ENCODE peak calls at places on chromosome 9, in four cellular contexts. Z, K, Y and E are unnamed samples.

GRCh38 chr9:125984461-125984860 is 237.3 kb downstream of the PBX3 start:
- DNase-seq in Y (no peak), Z (no peak), K (peak; percentile 27), E (no peak)

GRCh38 chr9:112174223-112174964 is 703 bp downstream of the SUSD1 start:
- DNase-seq in Y (peak; percentile 90), K (peak; percentile 93), Z (peak; percentile 75), E (no peak)

GRCh38 chr9:136093995-136094881 is 851 bp downstream of the NACC2 start:
- DNase-seq in Y (peak; percentile 91), K (peak; percentile 80), Z (peak; percentile 82), E (no peak)

GRCh38 chr9:17052626-17053025 is 82.2 kb upstream of the CNTLN start:
- DNase-seq in Y (no peak), Z (no peak), K (no peak), E (no peak)

GRCh38 chr9:106583751-106584150 is 279.2 kb upstream of the ZNF462 start:
- DNase-seq in K (no peak), Y (no peak), Z (no peak), E (no peak)

GRCh38 chr9:22037954-22038690 is 29.0 kb upstream of the CDKN2B start:
- DNase-seq in Z (no peak), K (no peak), Y (no peak), E (no peak)

GRCh38 chr9:86925686-86926085 is 21.6 kb downstream of the GAS1 start:
- DNase-seq in Y (no peak), Z (no peak), K (no peak), E (no peak)

GRCh38 chr9:88697764-88698436 is 162.9 kb downstream of the NXNL2 start:
- DNase-seq in K (no peak), Y (no peak), Z (no peak), E (no peak)

GRCh38 chr9:22454021-22454420 is 7.4 kb downstream of the DMRTA1 start:
- DNase-seq in K (no peak), Z (no peak), Y (no peak), E (no peak)

GRCh38 chr9:117783828-117784227 is 79.6 kb downstream of the TLR4 start:
- DNase-seq in K (peak; percentile 65), Z (no peak), Y (no peak), E (no peak)

GRCh38 chr9:110919609-110920008 is 118.7 kb downstream of the LPAR1 start:
- DNase-seq in Z (no peak), K (no peak), Y (no peak), E (no peak)

GRCh38 chr9:19551124-19551929 is 142.5 kb downstream of the ACER2 start:
- DNase-seq in Z (peak; percentile 29), K (no peak), Y (no peak), E (no peak)

GRCh38 chr9:120912958-120913672 is 13.5 kb downstream of the TRAF1 start:
- DNase-seq in K (no peak), Y (no peak), Z (no peak), E (no peak)

GRCh38 chr9:100033877-100034551 is 64.8 kb downstream of the ERP44 start:
- DNase-seq in Y (no peak), K (no peak), Z (no peak), E (no peak)

GRCh38 chr9:15154677-15155076 is 152.3 kb downstream of the TTC39B start:
- DNase-seq in K (no peak), Y (no peak), Z (no peak), E (no peak)

GRCh38 chr9:16421534-16421933 is 448.9 kb downstream of the BNC2 start:
- DNase-seq in Z (no peak), K (no peak), Y (no peak), E (no peak)

GRCh38 chr9:107548298-107549142 is 59.0 kb upstream of the KLF4 start:
- DNase-seq in Z (peak; percentile 9), Y (no peak), K (peak; percentile 53), E (peak; percentile 76)

GRCh38 chr9:129773262-129774048 is 20.6 kb upstream of the PTGES start:
- DNase-seq in Y (no peak), K (peak; percentile 59), Z (peak; percentile 77), E (no peak)

GRCh38 chr9:133739408-133740280 is 1.5 kb upstream of the SARDH start:
- DNase-seq in K (no peak), Z (no peak), Y (no peak), E (no peak)

GRCh38 chr9:93184439-93185221 is 691 bp downstream of the WNK2 start:
- DNase-seq in K (no peak), Y (peak; percentile 66), Z (peak; percentile 49), E (no peak)

GRCh38 chr9:110340306-110340705 is 2.6 kb upstream of the TXNDC8 start:
- DNase-seq in Z (no peak), K (no peak), Y (no peak), E (peak; percentile 4)

GRCh38 chr9:125119643-125120286 is 23.6 kb downstream of the SCAI start:
- DNase-seq in Z (no peak), K (no peak), Y (no peak), E (no peak)

GRCh38 chr9:99003308-99003707 is 59.6 kb downstream of the COL15A1 start:
- DNase-seq in K (no peak), Z (no peak), Y (no peak), E (no peak)

GRCh38 chr9:121566401-121567141 is 66.9 kb upstream of the GGTA1 start:
- DNase-seq in K (no peak), Z (peak; percentile 12), Y (peak; percentile 79), E (no peak)

GRCh38 chr9:2317591-2317990 is 302.4 kb downstream of the SMARCA2 start:
- DNase-seq in K (no peak), Y (no peak), Z (no peak), E (no peak)

GRCh38 chr9:112446080-112446479 is 40.5 kb upstream of the KIAA1958 start:
- DNase-seq in Y (no peak), Z (no peak), K (no peak), E (no peak)

GRCh38 chr9:134052941-134053340 is 14.9 kb downstream of the BRD3 start:
- DNase-seq in Y (peak; percentile 41), Z (no peak), K (no peak), E (no peak)

GRCh38 chr9:1051286-1052118 is 1.3 kb downstream of the DMRT2 start:
- DNase-seq in Z (peak; percentile 77), Y (no peak), K (no peak), E (no peak)

GRCh38 chr9:137163805-137164204 is 6.0 kb downstream of the LRRC26 start:
- DNase-seq in Z (no peak), Y (no peak), K (no peak), E (no peak)

GRCh38 chr9:98575379-98576346 is 133.1 kb downstream of the GABBR2 start:
- DNase-seq in K (no peak), Y (no peak), Z (no peak), E (peak; percentile 68)

GRCh38 chr9:112049834-112050516 is 125.1 kb downstream of the SUSD1 start:
- DNase-seq in Z (no peak), K (no peak), Y (no peak), E (peak; percentile 49)

GRCh38 chr9:125634040-125634717 is 72.8 kb downstream of the MAPKAP1 start:
- DNase-seq in K (no peak), Y (no peak), Z (no peak), E (no peak)

GRCh38 chr9:21616082-21616778 is 134.1 kb upstream of the IFNE start:
- DNase-seq in Z (no peak), K (peak; percentile 52), Y (no peak), E (peak; percentile 93)

GRCh38 chr9:38030658-38031057 is 38.4 kb downstream of the SHB start:
- DNase-seq in Y (no peak), Z (no peak), K (no peak), E (no peak)
- TF ChIP-seq CTCF in Y (no peak), Z (no peak), K (peak; percentile 10), E (no peak)

DNA sequence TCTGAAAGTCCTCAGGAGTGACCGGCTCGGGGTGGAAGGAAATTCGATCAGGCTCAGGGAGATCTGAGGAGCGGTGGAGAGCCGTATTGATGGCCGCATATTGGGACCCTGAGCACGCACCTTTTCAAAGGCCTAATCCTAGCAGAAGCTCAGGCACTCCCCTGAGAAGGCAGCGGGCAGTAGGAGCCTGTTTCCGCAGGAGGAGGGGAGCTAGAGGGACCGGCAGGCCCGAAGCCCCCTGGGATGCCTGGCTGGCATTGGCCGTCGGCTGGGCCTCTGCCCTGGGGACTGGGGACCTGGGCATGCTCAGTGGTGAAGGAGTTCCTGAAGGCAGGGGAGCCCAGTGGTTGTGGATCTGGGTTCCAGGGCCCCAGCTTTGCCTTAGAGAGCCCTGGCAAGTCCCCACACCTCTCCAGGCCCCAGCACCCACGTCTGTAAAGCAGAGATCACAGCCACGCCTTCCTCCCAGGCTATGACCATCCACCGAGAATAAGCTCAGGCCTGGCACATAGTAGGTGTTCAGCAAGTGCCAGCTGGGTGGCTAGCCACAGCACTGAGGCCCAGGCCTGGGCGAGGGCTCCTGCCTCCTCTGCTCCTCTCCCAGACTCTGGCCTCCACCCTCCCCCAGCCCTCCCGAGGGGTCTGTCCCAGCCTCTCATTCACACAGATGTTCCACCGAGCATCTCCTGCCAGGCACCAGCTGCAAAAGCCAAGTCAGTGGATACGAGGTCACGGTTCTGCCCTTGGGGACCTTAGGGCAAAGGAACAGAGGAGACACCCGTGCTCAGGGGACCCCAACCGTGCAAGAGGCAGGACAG is 17.2 kb upstream of the QRFP start:
- DNase-seq in Y (no peak), Z (no peak), K (no peak), E (no peak)
- H3K4me3 ChIP-seq in Y (no peak overlapping the region), Z (no peak overlapping the region), K (no peak overlapping the region), E (no peak overlapping the region)

DNA sequence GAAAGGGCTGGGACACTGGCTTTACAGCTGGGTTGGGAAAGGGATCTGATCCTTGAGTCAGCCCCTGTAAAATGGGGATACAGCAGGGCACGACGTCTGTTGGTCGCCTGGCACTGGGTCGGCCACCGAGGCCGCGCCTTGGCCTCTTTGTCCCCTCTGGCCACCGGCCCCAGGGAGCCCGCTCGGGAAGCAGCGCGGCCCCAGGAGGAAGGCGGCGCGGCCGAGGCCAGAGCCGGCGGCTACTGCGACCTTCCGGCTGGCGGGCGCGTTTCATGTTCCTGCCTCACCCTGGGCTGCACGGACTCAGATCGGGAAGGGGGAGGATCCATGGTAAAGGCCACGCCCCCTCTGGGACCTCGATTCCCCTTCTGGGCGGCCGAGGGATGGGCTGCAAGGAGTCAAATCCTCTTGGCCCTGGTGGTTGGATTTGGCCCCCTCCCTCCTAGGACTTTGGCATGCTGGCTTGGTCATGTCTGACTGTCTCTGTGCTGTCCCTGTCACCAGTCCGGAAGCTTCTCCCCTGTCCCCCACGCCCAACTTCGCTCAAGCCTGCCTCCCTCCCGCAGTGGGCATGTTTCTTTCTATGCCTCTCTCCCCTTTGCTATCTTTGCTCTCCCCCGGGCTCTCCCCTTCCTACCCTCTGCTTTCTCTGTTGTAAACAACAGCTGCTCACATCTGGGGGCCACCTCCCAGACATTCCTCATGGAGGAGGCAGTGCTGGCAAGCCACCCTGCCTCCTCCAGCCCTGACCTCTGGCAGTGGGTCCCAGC is 25.8 kb downstream of the FPGS start:
- DNase-seq in Z (peak; percentile 85), Y (peak; percentile 93), K (peak; percentile 86), E (no peak)
- TF ChIP-seq CTCF in Z (no peak), Y (no peak), K (no peak), E (no peak)

DNA sequence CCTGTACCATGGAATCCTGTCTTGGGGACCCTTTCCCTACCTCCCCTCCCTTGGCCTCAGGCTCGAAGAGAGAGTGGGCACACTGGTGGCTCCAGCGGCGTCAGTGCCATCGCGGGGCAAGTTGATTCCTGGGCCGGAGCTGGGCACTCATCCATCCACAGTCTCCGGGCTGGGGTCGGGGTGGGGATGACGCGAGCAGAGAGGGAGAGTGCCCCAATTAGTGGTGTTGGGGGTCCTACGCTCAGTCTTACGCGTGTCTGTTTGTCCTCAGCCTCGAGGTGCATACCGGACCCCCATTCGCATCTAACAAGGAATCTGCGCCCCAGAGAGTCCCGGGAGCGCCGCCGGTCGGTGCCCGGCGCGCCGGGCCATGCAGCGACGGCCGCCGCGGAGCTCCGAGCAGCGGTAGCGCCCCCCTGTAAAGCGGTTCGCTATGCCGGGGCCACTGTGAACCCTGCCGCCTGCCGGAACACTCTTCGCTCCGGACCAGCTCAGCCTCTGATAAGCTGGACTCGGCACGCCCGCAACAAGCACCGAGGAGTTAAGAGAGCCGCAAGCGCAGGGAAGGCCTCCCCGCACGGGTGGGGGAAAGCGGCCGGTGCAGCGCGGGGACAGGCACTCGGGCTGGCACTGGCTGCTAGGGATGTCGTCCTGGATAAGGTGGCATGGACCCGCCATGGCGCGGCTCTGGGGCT is 724 bp downstream of the NTRK2 start:
- DNase-seq in K (no peak), Y (peak; percentile 58), Z (peak; percentile 27), E (no peak)
- H3K4me3 ChIP-seq in K (peak overlapping the region; percentile 15), Y (peak overlapping the region; percentile 53), Z (no peak overlapping the region), E (peak overlapping the region; percentile 42)